ENCODE peak calls at places on chromosomes 4 and X, in four cellular contexts. H is HepG2, A is K562, X is H1. Q is an unnamed sample.

GRCh38 chr4:4472344-4472958 is 69.4 kb downstream of the STX18 start:
- DNase-seq in H (peak; percentile 68), A (no peak), X (no peak), Q (no peak)

GRCh38 chrX:12396584-12396983 is 258.3 kb downstream of the FRMPD4 start:
- DNase-seq in H (no peak), A (no peak), X (no peak), Q (no peak)

GRCh38 chr4:189202869-189203271 is 737.8 kb upstream of the FRG1 start:
- DNase-seq in H (no peak), A (no peak), X (no peak), Q (no peak)

GRCh38 chr4:165905405-165906027 is 32.5 kb downstream of the TLL1 start:
- DNase-seq in H (no peak), A (no peak), X (no peak), Q (no peak)

GRCh38 chr4:168585168-168586091 is 88.6 kb downstream of the PALLD start:
- DNase-seq in H (peak; percentile 20), A (peak; percentile 19), X (peak; percentile 78), Q (peak; percentile 63)

GRCh38 chr4:177713454-177713853 is 271.2 kb upstream of the AGA start:
- DNase-seq in H (no peak), A (no peak), X (no peak), Q (no peak)

GRCh38 chrX:31555506-31555905 is 483.7 kb upstream of the FTHL17 start:
- DNase-seq in H (no peak), A (no peak), X (no peak), Q (no peak)

GRCh38 chr4:163941221-163941865 is 446.9 kb downstream of the TMA16 start:
- DNase-seq in H (no peak), A (no peak), X (no peak), Q (no peak)

GRCh38 chr4:44629280-44629866 is 22.1 kb downstream of the YIPF7 start:
- DNase-seq in H (peak; percentile 41), A (peak; percentile 45), X (peak; percentile 49), Q (peak; percentile 35)

GRCh38 chrX:48559636-48560035 is 14.6 kb upstream of the RBM3 start:
- DNase-seq in H (no peak), A (no peak), X (no peak), Q (no peak)

GRCh38 chr4:150743564-150744342 is 161.8 kb downstream of the MAB21L2 start:
- DNase-seq in H (no peak), A (no peak), X (no peak), Q (no peak)

GRCh38 chr4:99180367-99181169 is 36.5 kb upstream of the ADH4 start:
- DNase-seq in H (no peak), A (no peak), X (no peak), Q (no peak)

GRCh38 chrX:118807151-118808017 is 16.2 kb upstream of the ZCCHC12 start:
- DNase-seq in H (peak; percentile 33), A (peak; percentile 35), X (no peak), Q (peak; percentile 15)

GRCh38 chrX:112521658-112522057 is 158.1 kb downstream of the LHFPL1 start:
- DNase-seq in H (no peak), A (no peak), X (no peak), Q (no peak)
- TF ChIP-seq FOSL1 in H (no peak), A (no peak), X (no peak), Q (no peak)

DNA sequence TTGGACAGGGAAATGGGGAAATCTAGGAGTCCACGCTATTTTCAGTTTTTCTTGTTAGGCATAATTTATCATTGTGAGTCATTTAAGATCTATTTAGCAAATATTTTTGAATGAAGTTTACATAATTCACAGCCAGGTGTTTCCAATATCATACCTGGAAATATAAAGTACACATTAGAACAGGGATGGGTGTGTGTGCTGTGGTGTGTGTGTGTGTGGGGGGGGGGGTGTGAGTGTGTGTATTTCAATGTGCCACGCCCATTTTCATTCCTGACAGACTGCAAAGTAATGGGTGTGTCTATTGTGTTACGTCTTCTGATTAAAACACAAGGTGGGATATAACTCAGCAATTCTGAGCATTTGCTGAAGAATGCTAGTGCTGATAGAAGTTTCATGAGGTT is 33.2 kb downstream of the ARHGAP10 start:
- DNase-seq in H (no peak), A (no peak), X (no peak), Q (no peak)
- TF ChIP-seq FOSL1 in H (no peak), A (no peak), X (no peak), Q (no peak)

DNA sequence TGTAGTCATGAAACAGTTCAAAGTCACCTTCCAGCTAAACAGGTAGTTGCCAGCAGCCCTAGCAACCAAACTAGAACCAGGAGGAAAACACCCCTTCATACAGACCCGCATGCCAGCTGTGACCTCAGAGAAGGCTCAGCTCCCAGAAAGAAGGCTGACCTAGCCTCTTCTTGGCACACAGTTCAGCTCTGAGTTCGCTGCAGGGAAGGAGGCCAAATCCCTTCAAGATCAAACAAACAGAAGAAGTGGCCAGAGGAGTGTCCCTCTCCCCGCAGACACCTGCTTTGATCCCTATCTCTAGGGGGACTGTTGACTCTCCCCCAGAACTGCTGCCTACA is 56.0 kb downstream of the HADH start:
- DNase-seq in H (no peak), A (no peak), X (no peak), Q (no peak)
- TF ChIP-seq FOSL1 in H (no peak), A (no peak), X (no peak), Q (no peak)

GRCh38 chr4:2861631-2862436 is 18.2 kb downstream of the ADD1 start:
- DNase-seq in H (no peak), A (no peak), X (peak; percentile 39), Q (no peak)

GRCh38 chr4:2860391-2861348 is 17.0 kb downstream of the ADD1 start:
- DNase-seq in H (peak; percentile 95), A (no peak), X (peak; percentile 42), Q (no peak)

GRCh38 chr4:2863649-2864048 is 20.0 kb downstream of the ADD1 start:
- DNase-seq in H (no peak), A (no peak), X (no peak), Q (no peak)

GRCh38 chr4:2865381-2865780 is 21.7 kb downstream of the ADD1 start:
- DNase-seq in H (no peak), A (no peak), X (no peak), Q (no peak)

GRCh38 chr4:2862528-2862927 is 18.9 kb downstream of the ADD1 start:
- DNase-seq in H (no peak), A (peak; percentile 35), X (peak; percentile 43), Q (peak; percentile 15)
- TF ChIP-seq FOSL1 in H (no peak), A (no peak), X (no peak), Q (no peak)

GRCh38 chrX:53430231-53430630 is 3.9 kb downstream of the HSD17B10 start:
- DNase-seq in H (no peak), A (no peak), X (no peak), Q (no peak)

GRCh38 chrX:53433651-53434639 is at the start of gene HSD17B10:
- DNase-seq in H (peak; percentile 69), A (peak; percentile 93), X (peak; percentile 83), Q (peak; percentile 48)

GRCh38 chrX:53429755-53430154 is 4.4 kb downstream of the HSD17B10 start:
- DNase-seq in H (no peak), A (no peak), X (no peak), Q (no peak)
- TF ChIP-seq FOSL1 in H (no peak), A (no peak), X (no peak), Q (no peak)

GRCh38 chr4:152462715-152463114 is 73.2 kb downstream of the FBXW7 start:
- DNase-seq in H (no peak), A (no peak), X (no peak), Q (no peak)
- TF ChIP-seq FOSL1 in H (no peak), A (no peak), X (no peak), Q (no peak)

GRCh38 chr4:83618991-83619390 is 83.1 kb downstream of the GPAT3 start:
- DNase-seq in H (no peak), A (no peak), X (no peak), Q (no peak)
- TF ChIP-seq FOSL1 in H (no peak), A (peak; percentile 69), X (no peak), Q (no peak)

GRCh38 chr4:48908687-48909086 is 2.1 kb upstream of the OCIAD2 start:
- DNase-seq in H (no peak), A (no peak), X (no peak), Q (no peak)
- TF ChIP-seq FOSL1 in H (no peak), A (no peak), X (no peak), Q (no peak)

DNA sequence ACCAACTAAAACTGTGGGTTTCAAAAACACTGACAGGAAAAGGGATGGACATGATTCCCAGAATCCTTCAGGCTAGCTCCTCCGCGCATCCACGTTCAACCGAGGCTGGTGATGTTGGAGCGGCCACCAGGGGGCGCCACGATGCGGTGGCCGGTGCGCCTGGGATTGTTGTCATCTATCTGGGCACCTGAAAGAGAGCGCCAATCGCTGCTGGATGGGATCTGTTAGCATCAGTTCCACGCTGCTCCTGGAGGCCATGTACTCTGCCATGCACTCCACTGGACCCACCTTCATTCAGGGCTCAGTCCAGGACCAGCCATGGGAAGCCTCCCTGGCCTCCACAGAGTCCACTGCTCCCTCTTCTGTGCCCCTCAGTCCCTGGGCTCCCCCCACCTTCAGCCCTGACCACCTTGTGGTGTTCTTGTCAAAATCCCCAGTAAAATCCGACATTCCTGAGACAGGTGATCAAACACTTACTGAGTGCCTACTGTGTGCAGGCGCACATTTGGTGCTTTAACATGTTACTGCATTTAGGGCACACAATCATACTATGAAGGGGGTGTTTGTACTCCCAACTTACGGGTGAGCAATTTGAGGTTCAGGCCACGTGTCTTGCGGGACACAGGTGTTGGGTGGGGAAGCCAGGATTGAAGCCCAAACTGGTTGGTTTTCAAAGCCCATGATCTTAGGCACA is 71.1 kb downstream of the CRMP1 start:
- DNase-seq in H (no peak), A (peak; percentile 66), X (peak; percentile 92), Q (peak; percentile 23)
- TF ChIP-seq FOSL1 in H (no peak), A (no peak), X (no peak), Q (no peak)

Q was measured in HCT116.